ENCODE peak calls at places on chromosomes 7 and 10, in eight cellular contexts. One of them, this sample, is unnamed.

GRCh38 chr10:79273603-79274002 is 73.7 kb upstream of the PPIF start:
- DNase-seq in heart right ventricle: peak
- DNase-seq in stomach: no peak
- DNase-seq in brain microvascular endothelial cell: no peak
- DNase-seq in uterus: peak
- DNase-seq in PC-9: no peak
- DNase-seq in cardiac muscle cell: no peak
- DNase-seq in fibroblast of lung: peak
- DNase-seq in this sample: no peak

GRCh38 chr10:96998329-96998888 is 166.3 kb downstream of the LCOR start:
- DNase-seq in heart right ventricle: no peak
- DNase-seq in stomach: no peak
- DNase-seq in brain microvascular endothelial cell: peak
- DNase-seq in uterus: no peak
- DNase-seq in PC-9: no peak
- DNase-seq in cardiac muscle cell: peak
- DNase-seq in fibroblast of lung: peak
- DNase-seq in this sample: no peak

GRCh38 chr10:86715156-86715795 is 41.1 kb upstream of the BMPR1A start:
- DNase-seq in heart right ventricle: no peak
- DNase-seq in stomach: no peak
- DNase-seq in brain microvascular endothelial cell: no peak
- DNase-seq in uterus: no peak
- DNase-seq in PC-9: no peak
- DNase-seq in cardiac muscle cell: no peak
- DNase-seq in fibroblast of lung: no peak
- DNase-seq in this sample: no peak

GRCh38 chr7:149027560-149028345 is 552 bp downstream of the PDIA4 start:
- DNase-seq in heart right ventricle: no peak
- DNase-seq in stomach: no peak
- DNase-seq in brain microvascular endothelial cell: no peak
- DNase-seq in uterus: no peak
- DNase-seq in PC-9: peak
- DNase-seq in cardiac muscle cell: peak
- DNase-seq in fibroblast of lung: peak
- DNase-seq in this sample: no peak

GRCh38 chr10:92689663-92690210 is at the start of gene HHEX:
- DNase-seq in heart right ventricle: peak
- DNase-seq in stomach: peak
- DNase-seq in brain microvascular endothelial cell: no peak
- DNase-seq in uterus: no peak
- DNase-seq in PC-9: peak
- DNase-seq in cardiac muscle cell: peak
- DNase-seq in fibroblast of lung: peak
- DNase-seq in this sample: no peak

GRCh38 chr10:70740441-70741288 is 44.5 kb downstream of the TBATA start:
- DNase-seq in heart right ventricle: no peak
- DNase-seq in stomach: no peak
- DNase-seq in brain microvascular endothelial cell: no peak
- DNase-seq in uterus: no peak
- DNase-seq in PC-9: no peak
- DNase-seq in cardiac muscle cell: no peak
- DNase-seq in fibroblast of lung: no peak
- DNase-seq in this sample: no peak

GRCh38 chr10:122269097-122269687 is 1.9 kb upstream of the BTBD16 start:
- DNase-seq in heart right ventricle: no peak
- DNase-seq in stomach: no peak
- DNase-seq in brain microvascular endothelial cell: no peak
- DNase-seq in uterus: no peak
- DNase-seq in PC-9: no peak
- DNase-seq in cardiac muscle cell: no peak
- DNase-seq in fibroblast of lung: no peak
- DNase-seq in this sample: no peak

GRCh38 chr10:77896058-77896457 is 30.5 kb downstream of the DLG5 start:
- DNase-seq in heart right ventricle: no peak
- DNase-seq in stomach: no peak
- DNase-seq in brain microvascular endothelial cell: no peak
- DNase-seq in uterus: no peak
- DNase-seq in PC-9: no peak
- DNase-seq in cardiac muscle cell: no peak
- DNase-seq in fibroblast of lung: no peak
- DNase-seq in this sample: no peak

GRCh38 chr7:2794836-2795636 is 49.1 kb downstream of the GNA12 start:
- DNase-seq in heart right ventricle: no peak
- DNase-seq in stomach: no peak
- DNase-seq in brain microvascular endothelial cell: no peak
- DNase-seq in uterus: no peak
- DNase-seq in PC-9: no peak
- DNase-seq in cardiac muscle cell: no peak
- DNase-seq in fibroblast of lung: no peak
- DNase-seq in this sample: no peak

GRCh38 chr7:35647171-35647574 is 47.8 kb downstream of the HERPUD2 start:
- DNase-seq in heart right ventricle: peak
- DNase-seq in stomach: no peak
- DNase-seq in brain microvascular endothelial cell: peak
- DNase-seq in uterus: no peak
- DNase-seq in PC-9: no peak
- DNase-seq in cardiac muscle cell: peak
- DNase-seq in fibroblast of lung: peak
- DNase-seq in this sample: no peak

GRCh38 chr10:32054087-32054486 is 2.1 kb downstream of the KIF5B start:
- DNase-seq in heart right ventricle: no peak
- DNase-seq in stomach: no peak
- DNase-seq in brain microvascular endothelial cell: peak
- DNase-seq in uterus: no peak
- DNase-seq in PC-9: no peak
- DNase-seq in cardiac muscle cell: peak
- DNase-seq in fibroblast of lung: peak
- DNase-seq in this sample: peak

GRCh38 chr10:24215193-24215592 is 6.3 kb downstream of the KIAA1217 start:
- DNase-seq in heart right ventricle: peak
- DNase-seq in stomach: no peak
- DNase-seq in brain microvascular endothelial cell: no peak
- DNase-seq in uterus: no peak
- DNase-seq in PC-9: no peak
- DNase-seq in cardiac muscle cell: no peak
- DNase-seq in fibroblast of lung: no peak
- DNase-seq in this sample: no peak

GRCh38 chr7:65441010-65441409 is 67.4 kb downstream of the ZNF92 start:
- DNase-seq in heart right ventricle: no peak
- DNase-seq in stomach: no peak
- DNase-seq in brain microvascular endothelial cell: peak
- DNase-seq in uterus: no peak
- DNase-seq in PC-9: no peak
- DNase-seq in cardiac muscle cell: peak
- DNase-seq in fibroblast of lung: peak
- DNase-seq in this sample: no peak

GRCh38 chr10:48289652-48290238 is 15.2 kb upstream of the FRMPD2 start:
- DNase-seq in heart right ventricle: peak
- DNase-seq in stomach: peak
- DNase-seq in brain microvascular endothelial cell: peak
- DNase-seq in uterus: no peak
- DNase-seq in PC-9: peak
- DNase-seq in cardiac muscle cell: peak
- DNase-seq in fibroblast of lung: peak
- DNase-seq in this sample: no peak

GRCh38 chr7:45159296-45159695 is 1.7 kb downstream of the RAMP3 start:
- DNase-seq in heart right ventricle: no peak
- DNase-seq in stomach: no peak
- DNase-seq in brain microvascular endothelial cell: no peak
- DNase-seq in uterus: no peak
- DNase-seq in PC-9: no peak
- DNase-seq in cardiac muscle cell: no peak
- DNase-seq in fibroblast of lung: no peak
- DNase-seq in this sample: no peak
- H3K4me3 ChIP-seq in heart right ventricle: peak
- H3K4me3 ChIP-seq in stomach: no peak
- H3K4me3 ChIP-seq in brain microvascular endothelial cell: no peak
- H3K4me3 ChIP-seq in uterus: no peak
- H3K4me3 ChIP-seq in PC-9: no peak
- H3K4me3 ChIP-seq in cardiac muscle cell: no peak
- H3K4me3 ChIP-seq in fibroblast of lung: no peak
- H3K4me3 ChIP-seq in this sample: no peak

GRCh38 chr7:107966701-107967100 is 36.3 kb downstream of the LAMB1 start:
- DNase-seq in heart right ventricle: peak
- DNase-seq in stomach: no peak
- DNase-seq in brain microvascular endothelial cell: peak
- DNase-seq in uterus: no peak
- DNase-seq in PC-9: peak
- DNase-seq in cardiac muscle cell: peak
- DNase-seq in fibroblast of lung: peak
- DNase-seq in this sample: no peak
- TF ChIP-seq CTCF in heart right ventricle: no peak
- TF ChIP-seq CTCF in stomach: no peak
- TF ChIP-seq CTCF in brain microvascular endothelial cell: peak
- TF ChIP-seq CTCF in uterus: no peak
- TF ChIP-seq CTCF in PC-9: no peak
- TF ChIP-seq CTCF in cardiac muscle cell: no peak
- TF ChIP-seq CTCF in fibroblast of lung: no peak
- TF ChIP-seq CTCF in this sample: no peak

DNA sequence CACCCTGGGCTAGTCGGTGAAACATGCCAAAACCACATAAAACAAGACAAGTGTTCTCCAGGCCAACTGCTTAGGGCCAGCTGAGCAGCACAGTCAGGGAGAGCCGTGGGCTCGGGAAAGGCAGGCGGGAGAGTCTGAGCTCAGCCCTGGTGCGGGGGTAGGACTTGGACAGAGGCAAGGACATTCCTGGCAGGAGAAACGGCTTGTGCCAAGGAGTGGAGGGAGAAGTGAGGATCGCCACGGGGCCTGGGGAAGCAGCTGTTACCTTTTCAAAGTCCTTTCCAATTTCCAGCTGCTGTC is 4.2 kb downstream of the ELN start:
- DNase-seq in heart right ventricle: no peak
- DNase-seq in stomach: no peak
- DNase-seq in brain microvascular endothelial cell: no peak
- DNase-seq in uterus: peak
- DNase-seq in PC-9: no peak
- DNase-seq in cardiac muscle cell: peak
- DNase-seq in fibroblast of lung: peak
- DNase-seq in this sample: no peak
- H3K4me3 ChIP-seq in heart right ventricle: peak
- H3K4me3 ChIP-seq in stomach: no peak
- H3K4me3 ChIP-seq in brain microvascular endothelial cell: no peak
- H3K4me3 ChIP-seq in uterus: no peak
- H3K4me3 ChIP-seq in PC-9: no peak
- H3K4me3 ChIP-seq in cardiac muscle cell: no peak
- H3K4me3 ChIP-seq in fibroblast of lung: no peak
- H3K4me3 ChIP-seq in this sample: no peak

GRCh38 chr7:91846436-91846835 is 34.1 kb downstream of the MTERF1 start:
- DNase-seq in heart right ventricle: no peak
- DNase-seq in stomach: no peak
- DNase-seq in brain microvascular endothelial cell: no peak
- DNase-seq in uterus: no peak
- DNase-seq in PC-9: no peak
- DNase-seq in cardiac muscle cell: peak
- DNase-seq in fibroblast of lung: no peak
- DNase-seq in this sample: no peak

GRCh38 chr7:91850455-91850854 is 30.0 kb downstream of the MTERF1 start:
- DNase-seq in heart right ventricle: no peak
- DNase-seq in stomach: no peak
- DNase-seq in brain microvascular endothelial cell: peak
- DNase-seq in uterus: no peak
- DNase-seq in PC-9: peak
- DNase-seq in cardiac muscle cell: peak
- DNase-seq in fibroblast of lung: no peak
- DNase-seq in this sample: peak

GRCh38 chr7:91847881-91848599 is 32.5 kb downstream of the MTERF1 start:
- DNase-seq in heart right ventricle: no peak
- DNase-seq in stomach: no peak
- DNase-seq in brain microvascular endothelial cell: no peak
- DNase-seq in uterus: no peak
- DNase-seq in PC-9: no peak
- DNase-seq in cardiac muscle cell: no peak
- DNase-seq in fibroblast of lung: no peak
- DNase-seq in this sample: no peak

GRCh38 chr7:91852263-91852741 is 28.2 kb downstream of the MTERF1 start:
- DNase-seq in heart right ventricle: no peak
- DNase-seq in stomach: no peak
- DNase-seq in brain microvascular endothelial cell: peak
- DNase-seq in uterus: no peak
- DNase-seq in PC-9: no peak
- DNase-seq in cardiac muscle cell: peak
- DNase-seq in fibroblast of lung: no peak
- DNase-seq in this sample: peak
- TF ChIP-seq CTCF in heart right ventricle: no peak
- TF ChIP-seq CTCF in stomach: no peak
- TF ChIP-seq CTCF in brain microvascular endothelial cell: peak
- TF ChIP-seq CTCF in uterus: no peak
- TF ChIP-seq CTCF in PC-9: peak
- TF ChIP-seq CTCF in cardiac muscle cell: peak
- TF ChIP-seq CTCF in fibroblast of lung: peak
- TF ChIP-seq CTCF in this sample: peak

GRCh38 chr10:99530108-99531025 is 2.4 kb upstream of the NKX2-3 start:
- DNase-seq in heart right ventricle: no peak
- DNase-seq in stomach: no peak
- DNase-seq in brain microvascular endothelial cell: no peak
- DNase-seq in uterus: no peak
- DNase-seq in PC-9: no peak
- DNase-seq in cardiac muscle cell: no peak
- DNase-seq in fibroblast of lung: no peak
- DNase-seq in this sample: no peak
- H3K4me3 ChIP-seq in heart right ventricle: no peak
- H3K4me3 ChIP-seq in stomach: peak
- H3K4me3 ChIP-seq in brain microvascular endothelial cell: no peak
- H3K4me3 ChIP-seq in uterus: no peak
- H3K4me3 ChIP-seq in PC-9: no peak
- H3K4me3 ChIP-seq in cardiac muscle cell: peak
- H3K4me3 ChIP-seq in fibroblast of lung: no peak
- H3K4me3 ChIP-seq in this sample: no peak

GRCh38 chr10:132219486-132219885 is 32.7 kb downstream of the DPYSL4 start:
- DNase-seq in heart right ventricle: no peak
- DNase-seq in stomach: no peak
- DNase-seq in brain microvascular endothelial cell: no peak
- DNase-seq in uterus: no peak
- DNase-seq in PC-9: no peak
- DNase-seq in cardiac muscle cell: no peak
- DNase-seq in fibroblast of lung: no peak
- DNase-seq in this sample: no peak
- TF ChIP-seq CTCF in heart right ventricle: no peak
- TF ChIP-seq CTCF in stomach: no peak
- TF ChIP-seq CTCF in brain microvascular endothelial cell: peak
- TF ChIP-seq CTCF in uterus: no peak
- TF ChIP-seq CTCF in PC-9: no peak
- TF ChIP-seq CTCF in cardiac muscle cell: peak
- TF ChIP-seq CTCF in fibroblast of lung: no peak
- TF ChIP-seq CTCF in this sample: peak